ENCODE peak calls at places on chromosome 21, in nine cellular contexts. One of them, this sample, is unnamed.
A peak's percentile ranks its signal among the peaks of the same experiment; 100 is the strongest.

GRCh38 chr21:34613679-34614442 is 1.1 kb downstream of the RCAN1 start:
- DNase-seq in germinal center: no peak
- DNase-seq in ELR: peak; percentile 53
- DNase-seq in amniotic stem cell: no peak
- DNase-seq in NCI-H146: no peak
- DNase-seq in mammary epithelial cell: peak; percentile 4
- DNase-seq in HFFc6: no peak
- DNase-seq in left lung: no peak
- DNase-seq in putamen: no peak
- DNase-seq in this sample: no peak

GRCh38 chr21:45954271-45954670 is 27.3 kb upstream of the COL6A1 start:
- DNase-seq in germinal center: no peak
- DNase-seq in ELR: peak; percentile 20
- DNase-seq in amniotic stem cell: no peak
- DNase-seq in NCI-H146: no peak
- DNase-seq in mammary epithelial cell: no peak
- DNase-seq in HFFc6: peak; percentile 30
- DNase-seq in left lung: no peak
- DNase-seq in putamen: no peak
- DNase-seq in this sample: peak; percentile 75

GRCh38 chr21:15031790-15032357 is 32.9 kb downstream of the NRIP1 start:
- DNase-seq in germinal center: no peak
- DNase-seq in ELR: peak; percentile 73
- DNase-seq in amniotic stem cell: no peak
- DNase-seq in NCI-H146: no peak
- DNase-seq in mammary epithelial cell: no peak
- DNase-seq in HFFc6: peak; percentile 45
- DNase-seq in left lung: no peak
- DNase-seq in putamen: no peak
- DNase-seq in this sample: no peak

GRCh38 chr21:44687671-44688070 is 5.7 kb upstream of the KRTAP12-1 start:
- DNase-seq in germinal center: no peak
- DNase-seq in ELR: no peak
- DNase-seq in amniotic stem cell: no peak
- DNase-seq in NCI-H146: no peak
- DNase-seq in mammary epithelial cell: no peak
- DNase-seq in HFFc6: no peak
- DNase-seq in left lung: no peak
- DNase-seq in putamen: no peak
- DNase-seq in this sample: no peak

GRCh38 chr21:40146201-40146890 is 279.1 kb downstream of the PCP4 start:
- DNase-seq in germinal center: no peak
- DNase-seq in ELR: no peak
- DNase-seq in amniotic stem cell: no peak
- DNase-seq in NCI-H146: peak; percentile 66
- DNase-seq in mammary epithelial cell: peak; percentile 59
- DNase-seq in HFFc6: no peak
- DNase-seq in left lung: no peak
- DNase-seq in putamen: no peak
- DNase-seq in this sample: no peak

GRCh38 chr21:34734696-34735095 is 65.9 kb downstream of the CLIC6 start:
- DNase-seq in germinal center: no peak
- DNase-seq in ELR: no peak
- DNase-seq in amniotic stem cell: no peak
- DNase-seq in NCI-H146: no peak
- DNase-seq in mammary epithelial cell: peak; percentile 65
- DNase-seq in HFFc6: peak; percentile 30
- DNase-seq in left lung: no peak
- DNase-seq in putamen: no peak
- DNase-seq in this sample: no peak

GRCh38 chr21:28337319-28337718 is 655.4 kb downstream of the LTN1 start:
- DNase-seq in germinal center: no peak
- DNase-seq in ELR: peak; percentile 71
- DNase-seq in amniotic stem cell: peak; percentile 58
- DNase-seq in NCI-H146: peak; percentile 11
- DNase-seq in mammary epithelial cell: peak; percentile 30
- DNase-seq in HFFc6: peak; percentile 76
- DNase-seq in left lung: no peak
- DNase-seq in putamen: peak; percentile 64
- DNase-seq in this sample: no peak

GRCh38 chr21:38136201-38136600 is 120.6 kb upstream of the KCNJ15 start:
- DNase-seq in germinal center: no peak
- DNase-seq in ELR: peak; percentile 28
- DNase-seq in amniotic stem cell: no peak
- DNase-seq in NCI-H146: no peak
- DNase-seq in mammary epithelial cell: no peak
- DNase-seq in HFFc6: peak; percentile 50
- DNase-seq in left lung: no peak
- DNase-seq in putamen: no peak
- DNase-seq in this sample: no peak